ENCODE peak calls at places on chromosome 22, in five cellular contexts. One of them, this sample, is unnamed.

GRCh38 chr22:43824724-43825485 is 12.8 kb upstream of the EFCAB6 start:
- DNase-seq in SHP77: no peak
- DNase-seq in amniotic stem cell: no peak
- DNase-seq in GM23338: no peak
- DNase-seq in DMS79: no peak
- DNase-seq in this sample: peak

GRCh38 chr22:33867118-33867863 is 53.0 kb downstream of the LARGE1 start:
- DNase-seq in SHP77: no peak
- DNase-seq in amniotic stem cell: no peak
- DNase-seq in GM23338: no peak
- DNase-seq in DMS79: no peak
- DNase-seq in this sample: no peak

GRCh38 chr22:46604306-46604690 is 15.9 kb upstream of the GRAMD4 start:
- DNase-seq in SHP77: no peak
- DNase-seq in amniotic stem cell: no peak
- DNase-seq in GM23338: no peak
- DNase-seq in DMS79: no peak
- DNase-seq in this sample: peak

GRCh38 chr22:30879398-30879797 is 89.2 kb downstream of the MORC2 start:
- DNase-seq in SHP77: no peak
- DNase-seq in amniotic stem cell: no peak
- DNase-seq in GM23338: no peak
- DNase-seq in DMS79: no peak
- DNase-seq in this sample: no peak

GRCh38 chr22:46076651-46077339 is 73.5 kb upstream of the PPARA start:
- DNase-seq in SHP77: no peak
- DNase-seq in amniotic stem cell: no peak
- DNase-seq in GM23338: peak
- DNase-seq in DMS79: no peak
- DNase-seq in this sample: no peak

GRCh38 chr22:19877626-19878339 is 23.1 kb upstream of the GNB1L start:
- DNase-seq in SHP77: no peak
- DNase-seq in amniotic stem cell: no peak
- DNase-seq in GM23338: no peak
- DNase-seq in DMS79: no peak
- DNase-seq in this sample: no peak

GRCh38 chr22:29580200-29580810 is 608 bp downstream of the NIPSNAP1 start:
- DNase-seq in SHP77: no peak
- DNase-seq in amniotic stem cell: no peak
- DNase-seq in GM23338: peak
- DNase-seq in DMS79: no peak
- DNase-seq in this sample: peak

GRCh38 chr22:49694462-49695260 is 133.0 kb downstream of the BRD1 start:
- DNase-seq in SHP77: no peak
- DNase-seq in amniotic stem cell: no peak
- DNase-seq in GM23338: no peak
- DNase-seq in DMS79: no peak
- DNase-seq in this sample: no peak

GRCh38 chr22:32745251-32745995 is 56.1 kb upstream of the TIMP3 start:
- DNase-seq in SHP77: no peak
- DNase-seq in amniotic stem cell: no peak
- DNase-seq in GM23338: peak
- DNase-seq in DMS79: no peak
- DNase-seq in this sample: no peak

GRCh38 chr22:17121235-17122195 is at the start of gene TMEM121B:
- DNase-seq in SHP77: peak
- DNase-seq in amniotic stem cell: no peak
- DNase-seq in GM23338: peak
- DNase-seq in DMS79: peak
- DNase-seq in this sample: no peak

GRCh38 chr22:26642465-26643367 is 14.7 kb upstream of the MIAT start:
- DNase-seq in SHP77: no peak
- DNase-seq in amniotic stem cell: no peak
- DNase-seq in GM23338: peak
- DNase-seq in DMS79: no peak
- DNase-seq in this sample: peak

GRCh38 chr22:45096256-45096907 is 67.3 kb upstream of the NUP50 start:
- DNase-seq in SHP77: peak
- DNase-seq in amniotic stem cell: no peak
- DNase-seq in GM23338: peak
- DNase-seq in DMS79: no peak
- DNase-seq in this sample: peak

GRCh38 chr22:39349967-39350802 is at the start of gene SYNGR1:
- DNase-seq in SHP77: no peak
- DNase-seq in amniotic stem cell: no peak
- DNase-seq in GM23338: peak
- DNase-seq in DMS79: no peak
- DNase-seq in this sample: no peak

GRCh38 chr22:31160328-31160978 is 471 bp downstream of the RNF185 start:
- DNase-seq in SHP77: no peak
- DNase-seq in amniotic stem cell: no peak
- DNase-seq in GM23338: no peak
- DNase-seq in DMS79: no peak
- DNase-seq in this sample: no peak

GRCh38 chr22:28892175-28892731 is 8.9 kb downstream of the ZNRF3 start:
- DNase-seq in SHP77: no peak
- DNase-seq in amniotic stem cell: no peak
- DNase-seq in GM23338: peak
- DNase-seq in DMS79: no peak
- DNase-seq in this sample: no peak

GRCh38 chr22:23067691-23068090 is 2.6 kb upstream of the GNAZ start:
- DNase-seq in SHP77: no peak
- DNase-seq in amniotic stem cell: no peak
- DNase-seq in GM23338: no peak
- DNase-seq in DMS79: no peak
- DNase-seq in this sample: no peak

GRCh38 chr22:33922268-33922667 is 2.0 kb upstream of the LARGE1 start:
- DNase-seq in SHP77: no peak
- DNase-seq in amniotic stem cell: no peak
- DNase-seq in GM23338: peak
- DNase-seq in DMS79: no peak
- DNase-seq in this sample: no peak

GRCh38 chr22:32202539-32203180 is 2.2 kb downstream of the RFPL2 start:
- DNase-seq in SHP77: peak
- DNase-seq in amniotic stem cell: peak
- DNase-seq in GM23338: peak
- DNase-seq in DMS79: no peak
- DNase-seq in this sample: peak

GRCh38 chr22:30606455-30607299 is at the start of gene TCN2:
- DNase-seq in SHP77: peak
- DNase-seq in amniotic stem cell: no peak
- DNase-seq in GM23338: peak
- DNase-seq in DMS79: peak
- DNase-seq in this sample: peak

This sample was measured in GM13976.